ENCODE peak calls at places on chromosomes 16 and 17, in eight cellular contexts. One of them, this sample, is unnamed.

GRCh38 chr16:78310990-78311561 is 211.6 kb downstream of the WWOX start:
- DNase-seq in IMR-90: peak
- DNase-seq in A549: no peak
- DNase-seq in body of pancreas: no peak
- DNase-seq in H1: no peak
- DNase-seq in psoas muscle: no peak
- DNase-seq in adrenal gland: no peak
- DNase-seq in thoracic aorta: no peak
- DNase-seq in this sample: peak

GRCh38 chr17:7523033-7523432 is 25.8 kb upstream of the TNFSF12 start:
- DNase-seq in IMR-90: no peak
- DNase-seq in A549: no peak
- DNase-seq in body of pancreas: no peak
- DNase-seq in H1: peak
- DNase-seq in psoas muscle: no peak
- DNase-seq in adrenal gland: no peak
- DNase-seq in thoracic aorta: no peak
- DNase-seq in this sample: peak

GRCh38 chr17:76733618-76733957 is 3.5 kb downstream of the SRSF2 start:
- DNase-seq in IMR-90: no peak
- DNase-seq in A549: no peak
- DNase-seq in body of pancreas: no peak
- DNase-seq in H1: no peak
- DNase-seq in psoas muscle: no peak
- DNase-seq in adrenal gland: no peak
- DNase-seq in thoracic aorta: no peak
- DNase-seq in this sample: no peak

GRCh38 chr17:31327534-31328526 is 6.4 kb upstream of the EVI2A start:
- DNase-seq in IMR-90: peak
- DNase-seq in A549: peak
- DNase-seq in body of pancreas: no peak
- DNase-seq in H1: no peak
- DNase-seq in psoas muscle: no peak
- DNase-seq in adrenal gland: no peak
- DNase-seq in thoracic aorta: no peak
- DNase-seq in this sample: peak

GRCh38 chr16:9911989-9912388 is 270.2 kb downstream of the GRIN2A start:
- DNase-seq in IMR-90: no peak
- DNase-seq in A549: no peak
- DNase-seq in body of pancreas: no peak
- DNase-seq in H1: no peak
- DNase-seq in psoas muscle: no peak
- DNase-seq in adrenal gland: no peak
- DNase-seq in thoracic aorta: no peak
- DNase-seq in this sample: no peak

GRCh38 chr16:68452176-68452575 is 3.9 kb upstream of the SMPD3 start:
- DNase-seq in IMR-90: no peak
- DNase-seq in A549: no peak
- DNase-seq in body of pancreas: no peak
- DNase-seq in H1: no peak
- DNase-seq in psoas muscle: no peak
- DNase-seq in adrenal gland: no peak
- DNase-seq in thoracic aorta: no peak
- DNase-seq in this sample: peak

GRCh38 chr17:80877829-80878303 is 113.8 kb upstream of the CHMP6 start:
- DNase-seq in IMR-90: no peak
- DNase-seq in A549: no peak
- DNase-seq in body of pancreas: peak
- DNase-seq in H1: no peak
- DNase-seq in psoas muscle: no peak
- DNase-seq in adrenal gland: peak
- DNase-seq in thoracic aorta: no peak
- DNase-seq in this sample: no peak

GRCh38 chr17:31427684-31428083 is 36.2 kb downstream of the RAB11FIP4 start:
- DNase-seq in IMR-90: no peak
- DNase-seq in A549: no peak
- DNase-seq in body of pancreas: no peak
- DNase-seq in H1: no peak
- DNase-seq in psoas muscle: no peak
- DNase-seq in adrenal gland: no peak
- DNase-seq in thoracic aorta: no peak
- DNase-seq in this sample: no peak

GRCh38 chr16:27237229-27238015 is 31.1 kb downstream of the NSMCE1 start:
- DNase-seq in IMR-90: no peak
- DNase-seq in A549: no peak
- DNase-seq in body of pancreas: no peak
- DNase-seq in H1: no peak
- DNase-seq in psoas muscle: no peak
- DNase-seq in adrenal gland: peak
- DNase-seq in thoracic aorta: no peak
- DNase-seq in this sample: no peak

GRCh38 chr17:75295220-75296158 is 6.3 kb upstream of the SLC25A19 start:
- DNase-seq in IMR-90: no peak
- DNase-seq in A549: no peak
- DNase-seq in body of pancreas: no peak
- DNase-seq in H1: no peak
- DNase-seq in psoas muscle: no peak
- DNase-seq in adrenal gland: peak
- DNase-seq in thoracic aorta: no peak
- DNase-seq in this sample: no peak

GRCh38 chr17:83179811-83180210 is 100.4 kb downstream of the METRNL start:
- DNase-seq in IMR-90: no peak
- DNase-seq in A549: no peak
- DNase-seq in body of pancreas: no peak
- DNase-seq in H1: peak
- DNase-seq in psoas muscle: no peak
- DNase-seq in adrenal gland: no peak
- DNase-seq in thoracic aorta: no peak
- DNase-seq in this sample: no peak

GRCh38 chr17:64781810-64782555 is 119.9 kb upstream of the SMURF2 start:
- DNase-seq in IMR-90: no peak
- DNase-seq in A549: no peak
- DNase-seq in body of pancreas: no peak
- DNase-seq in H1: peak
- DNase-seq in psoas muscle: no peak
- DNase-seq in adrenal gland: no peak
- DNase-seq in thoracic aorta: no peak
- DNase-seq in this sample: no peak
- H3K27ac ChIP-seq in IMR-90: no peak
- H3K27ac ChIP-seq in A549: peak
- H3K27ac ChIP-seq in body of pancreas: no peak
- H3K27ac ChIP-seq in H1: no peak
- H3K27ac ChIP-seq in psoas muscle: peak
- H3K27ac ChIP-seq in adrenal gland: peak
- H3K27ac ChIP-seq in thoracic aorta: no peak
- H3K27ac ChIP-seq in this sample: no peak

GRCh38 chr17:39213852-39214251 is 11.9 kb downstream of the STAC2 start:
- DNase-seq in IMR-90: peak
- DNase-seq in A549: peak
- DNase-seq in body of pancreas: no peak
- DNase-seq in H1: no peak
- DNase-seq in psoas muscle: no peak
- DNase-seq in adrenal gland: peak
- DNase-seq in thoracic aorta: no peak
- DNase-seq in this sample: peak
- H3K27ac ChIP-seq in IMR-90: no peak
- H3K27ac ChIP-seq in A549: peak
- H3K27ac ChIP-seq in body of pancreas: no peak
- H3K27ac ChIP-seq in H1: no peak
- H3K27ac ChIP-seq in psoas muscle: no peak
- H3K27ac ChIP-seq in adrenal gland: no peak
- H3K27ac ChIP-seq in thoracic aorta: peak
- H3K27ac ChIP-seq in this sample: no peak

GRCh38 chr17:48852251-48852650 is 21.4 kb downstream of the CALCOCO2 start:
- DNase-seq in IMR-90: no peak
- DNase-seq in A549: no peak
- DNase-seq in body of pancreas: no peak
- DNase-seq in H1: no peak
- DNase-seq in psoas muscle: no peak
- DNase-seq in adrenal gland: no peak
- DNase-seq in thoracic aorta: no peak
- DNase-seq in this sample: no peak
- H3K27ac ChIP-seq in IMR-90: no peak
- H3K27ac ChIP-seq in A549: no peak
- H3K27ac ChIP-seq in body of pancreas: no peak
- H3K27ac ChIP-seq in H1: no peak
- H3K27ac ChIP-seq in psoas muscle: no peak
- H3K27ac ChIP-seq in adrenal gland: no peak
- H3K27ac ChIP-seq in thoracic aorta: no peak
- H3K27ac ChIP-seq in this sample: no peak

DNA sequence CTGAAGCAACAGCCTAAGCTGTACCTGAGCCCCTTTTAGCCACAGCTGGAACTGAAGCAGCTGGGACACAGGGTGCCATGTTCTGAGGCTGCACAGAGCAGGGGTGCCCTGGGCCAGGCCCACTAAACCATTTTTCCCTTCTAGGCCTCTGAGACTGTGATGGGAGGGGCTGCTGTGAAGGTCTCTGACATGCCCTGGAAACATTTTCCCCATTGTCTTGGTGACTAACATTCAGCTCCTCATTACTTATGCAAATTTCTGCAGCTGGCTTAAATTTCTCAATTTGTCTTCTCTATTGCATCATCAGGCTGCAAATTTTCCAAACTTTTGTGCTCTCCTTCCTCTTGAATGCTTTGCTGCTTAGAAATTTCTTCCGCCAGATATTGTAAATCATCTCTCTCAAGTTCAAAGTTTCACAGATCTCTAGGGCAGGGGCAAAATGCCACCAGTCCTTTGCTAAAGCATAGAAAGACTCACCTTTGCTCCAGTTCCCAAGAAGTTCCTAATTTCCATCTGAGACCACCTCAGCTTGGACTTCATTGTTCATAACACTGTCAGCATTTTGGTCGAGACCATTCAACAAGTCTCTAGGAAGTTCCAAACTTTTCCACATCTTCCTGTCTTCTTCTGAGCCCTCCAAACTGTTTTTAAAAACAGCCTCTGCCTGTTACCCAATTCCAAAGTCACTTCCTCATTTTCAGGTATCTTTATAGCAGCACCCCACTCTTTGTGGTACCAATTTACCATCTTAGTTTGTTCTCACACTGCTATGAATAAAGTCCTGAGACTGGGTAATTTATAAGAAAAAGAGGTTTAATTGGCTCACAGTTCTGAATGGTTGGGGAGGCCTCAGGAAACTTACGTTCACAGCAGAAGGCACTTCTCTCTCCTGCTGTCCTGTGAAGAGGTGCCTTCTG is 49.8 kb downstream of the TMEM100 start:
- DNase-seq in IMR-90: no peak
- DNase-seq in A549: no peak
- DNase-seq in body of pancreas: no peak
- DNase-seq in H1: no peak
- DNase-seq in psoas muscle: peak
- DNase-seq in adrenal gland: no peak
- DNase-seq in thoracic aorta: no peak
- DNase-seq in this sample: no peak
- H3K27ac ChIP-seq in IMR-90: no peak
- H3K27ac ChIP-seq in A549: no peak
- H3K27ac ChIP-seq in body of pancreas: no peak
- H3K27ac ChIP-seq in H1: no peak
- H3K27ac ChIP-seq in psoas muscle: peak
- H3K27ac ChIP-seq in adrenal gland: no peak
- H3K27ac ChIP-seq in thoracic aorta: no peak
- H3K27ac ChIP-seq in this sample: no peak

DNA sequence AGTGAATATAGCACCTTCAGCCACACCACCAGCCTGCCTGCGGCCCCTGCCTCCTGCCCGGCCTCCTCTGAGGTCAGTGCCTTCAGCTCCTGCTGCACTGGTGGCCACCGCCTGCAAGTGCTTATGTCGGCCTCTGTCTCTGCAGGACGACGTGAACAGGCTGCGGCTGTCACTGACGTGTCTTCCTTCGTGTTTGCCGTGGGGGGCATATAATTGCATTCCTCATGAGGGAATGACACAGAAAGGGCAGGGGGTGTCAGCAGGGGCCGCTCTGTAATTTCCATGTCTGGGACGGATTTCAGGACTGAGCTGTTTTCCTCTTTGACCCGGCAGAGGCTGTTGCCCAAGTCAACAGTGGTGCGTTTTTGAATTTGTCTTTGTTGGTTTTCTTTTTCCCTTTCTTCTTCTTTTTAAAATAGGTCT is 28.5 kb downstream of the CMIP start:
- DNase-seq in IMR-90: no peak
- DNase-seq in A549: no peak
- DNase-seq in body of pancreas: no peak
- DNase-seq in H1: no peak
- DNase-seq in psoas muscle: no peak
- DNase-seq in adrenal gland: no peak
- DNase-seq in thoracic aorta: no peak
- DNase-seq in this sample: no peak
- H3K27ac ChIP-seq in IMR-90: no peak
- H3K27ac ChIP-seq in A549: peak
- H3K27ac ChIP-seq in body of pancreas: no peak
- H3K27ac ChIP-seq in H1: no peak
- H3K27ac ChIP-seq in psoas muscle: no peak
- H3K27ac ChIP-seq in adrenal gland: peak
- H3K27ac ChIP-seq in thoracic aorta: no peak
- H3K27ac ChIP-seq in this sample: no peak

DNA sequence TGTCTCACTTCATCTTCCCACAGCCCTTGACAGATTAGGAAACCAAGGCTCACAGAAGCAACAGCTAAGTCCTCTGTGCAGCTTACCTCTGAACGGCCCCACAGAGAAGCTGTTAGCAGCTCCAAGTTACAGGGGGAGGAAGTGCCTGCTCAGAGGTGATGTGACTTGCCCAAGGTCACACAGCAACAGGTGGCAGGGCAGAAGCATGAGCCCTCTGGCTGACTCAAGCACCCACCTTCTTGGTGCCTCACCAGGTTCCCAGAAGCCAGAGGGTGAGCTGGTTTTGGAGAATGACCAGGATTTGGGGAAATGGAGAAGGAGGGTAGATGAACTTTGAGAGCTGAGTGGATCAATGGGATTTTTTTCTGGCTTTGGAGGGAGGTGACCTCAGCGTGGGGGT is 14.0 kb upstream of the RAI1 start:
- DNase-seq in IMR-90: no peak
- DNase-seq in A549: no peak
- DNase-seq in body of pancreas: no peak
- DNase-seq in H1: no peak
- DNase-seq in psoas muscle: no peak
- DNase-seq in adrenal gland: no peak
- DNase-seq in thoracic aorta: no peak
- DNase-seq in this sample: no peak
- H3K27ac ChIP-seq in IMR-90: no peak
- H3K27ac ChIP-seq in A549: no peak
- H3K27ac ChIP-seq in body of pancreas: no peak
- H3K27ac ChIP-seq in H1: no peak
- H3K27ac ChIP-seq in psoas muscle: no peak
- H3K27ac ChIP-seq in adrenal gland: no peak
- H3K27ac ChIP-seq in thoracic aorta: no peak
- H3K27ac ChIP-seq in this sample: no peak